ENCODE peak calls at places on chromosomes 12 and 14, in nine cellular contexts. G, Y, C, H, T, Q, Z, R and B are unnamed samples.
A peak's percentile ranks its signal among the peaks of the same experiment; 100 is the strongest.

GRCh38 chr12:90086281-90086680 is 377.6 kb upstream of the ATP2B1 start:
- DNase-seq in G (no peak), Y (no peak), C (no peak), H (no peak), T (peak; percentile 70), Q (no peak), Z (no peak), R (no peak), B (no peak)

GRCh38 chr12:115697341-115697740 is 580.2 kb downstream of the MED13L start:
- DNase-seq in G (no peak), Y (no peak), C (no peak), H (no peak), T (no peak), Q (no peak), Z (no peak), R (no peak), B (no peak)

GRCh38 chr14:54339771-54340170 is 57.0 kb upstream of the CDKN3 start:
- DNase-seq in G (no peak), Y (no peak), C (no peak), H (no peak), T (no peak), Q (no peak), Z (no peak), R (no peak), B (no peak)

GRCh38 chr14:65373671-65374039 is 38.9 kb upstream of the FUT8 start:
- DNase-seq in G (no peak), Y (no peak), C (no peak), H (no peak), T (no peak), Q (no peak), Z (no peak), R (no peak), B (no peak)

GRCh38 chr12:22684526-22685118 is 59.7 kb downstream of the ETNK1 start:
- DNase-seq in G (no peak), Y (no peak), C (no peak), H (peak; percentile 74), T (peak; percentile 59), Q (no peak), Z (no peak), R (no peak), B (no peak)

GRCh38 chr12:62793256-62794217 is 141.4 kb downstream of the PPM1H start:
- DNase-seq in G (peak; percentile 84), Y (peak; percentile 89), C (peak; percentile 85), H (peak; percentile 92), T (peak; percentile 87), Q (peak; percentile 82), Z (peak; percentile 88), R (peak; percentile 84), B (peak; percentile 84)

GRCh38 chr14:54902521-54903420 is at the start of gene GCH1:
- DNase-seq in G (peak; percentile 90), Y (peak; percentile 65), C (no peak), H (peak; percentile 54), T (peak; percentile 16), Q (peak; percentile 83), Z (peak; percentile 84), R (peak; percentile 88), B (peak; percentile 81)

GRCh38 chr14:32129124-32129523 is 52.0 kb downstream of the ARHGAP5 start:
- DNase-seq in G (no peak), Y (no peak), C (peak; percentile 60), H (peak; percentile 49), T (peak; percentile 58), Q (no peak), Z (no peak), R (no peak), B (no peak)

GRCh38 chr14:69464379-69464778 is 20.1 kb upstream of the PLEKHD1 start:
- DNase-seq in G (no peak), Y (no peak), C (no peak), H (peak; percentile 20), T (peak; percentile 45), Q (no peak), Z (no peak), R (no peak), B (no peak)

GRCh38 chr12:91432079-91432478 is 249.5 kb upstream of the DCN start:
- DNase-seq in G (no peak), Y (no peak), C (no peak), H (peak; percentile 51), T (peak; percentile 12), Q (no peak), Z (no peak), R (no peak), B (no peak)

DNA sequence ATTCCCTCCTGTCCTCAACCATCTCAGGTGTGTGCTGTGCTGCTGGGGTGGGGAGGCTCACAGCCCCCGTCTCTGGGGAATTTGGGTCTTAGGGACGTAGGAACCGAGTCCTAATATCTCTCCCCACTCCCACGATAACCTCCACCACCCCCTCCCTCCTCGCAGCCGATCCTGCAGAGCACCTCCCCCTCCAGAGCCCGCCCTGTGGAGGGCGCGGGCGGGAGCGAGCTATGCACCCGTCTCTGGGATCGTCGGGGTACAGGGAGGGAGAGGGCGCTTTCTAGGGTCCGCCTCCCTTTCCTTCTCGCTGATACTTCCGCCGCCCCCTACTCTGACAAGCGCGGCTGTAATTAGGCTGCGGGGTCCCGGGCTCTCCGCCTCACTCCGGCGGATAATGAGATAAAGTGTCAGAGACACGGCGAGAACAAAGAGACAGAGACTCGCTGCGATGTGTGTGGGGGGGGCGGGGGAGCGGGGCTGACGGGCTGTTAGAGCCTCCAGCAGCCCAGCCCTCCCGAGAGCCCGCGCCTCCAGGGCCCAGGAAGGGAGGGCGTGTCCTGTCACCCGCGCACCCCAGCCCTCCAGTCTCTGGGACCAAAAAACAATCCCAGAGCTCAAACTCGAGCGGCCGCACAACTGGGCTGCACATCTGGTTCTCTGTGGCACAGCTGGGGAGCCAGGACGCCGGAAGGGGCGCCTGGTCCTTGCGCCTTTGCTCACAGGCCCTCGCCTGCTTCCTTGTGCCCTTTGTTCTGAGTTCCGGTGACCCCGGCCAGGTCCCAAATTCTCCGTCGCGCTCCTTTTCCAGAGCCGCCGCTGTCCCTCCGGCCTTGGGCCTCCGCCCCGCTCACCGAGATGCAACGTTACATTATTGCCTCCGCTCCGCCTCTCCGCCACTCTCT is 8.7 kb downstream of the SHMT2 start:
- DNase-seq in G (peak; percentile 67), Y (no peak), C (no peak), H (no peak), T (no peak), Q (peak; percentile 49), Z (no peak), R (peak; percentile 13), B (no peak)
- TF ChIP-seq CTCF in G (no peak), Y (no peak), C (no peak), H (no peak), T (no peak), Q (no peak), Z (no peak), R (no peak), B (no peak)

DNA sequence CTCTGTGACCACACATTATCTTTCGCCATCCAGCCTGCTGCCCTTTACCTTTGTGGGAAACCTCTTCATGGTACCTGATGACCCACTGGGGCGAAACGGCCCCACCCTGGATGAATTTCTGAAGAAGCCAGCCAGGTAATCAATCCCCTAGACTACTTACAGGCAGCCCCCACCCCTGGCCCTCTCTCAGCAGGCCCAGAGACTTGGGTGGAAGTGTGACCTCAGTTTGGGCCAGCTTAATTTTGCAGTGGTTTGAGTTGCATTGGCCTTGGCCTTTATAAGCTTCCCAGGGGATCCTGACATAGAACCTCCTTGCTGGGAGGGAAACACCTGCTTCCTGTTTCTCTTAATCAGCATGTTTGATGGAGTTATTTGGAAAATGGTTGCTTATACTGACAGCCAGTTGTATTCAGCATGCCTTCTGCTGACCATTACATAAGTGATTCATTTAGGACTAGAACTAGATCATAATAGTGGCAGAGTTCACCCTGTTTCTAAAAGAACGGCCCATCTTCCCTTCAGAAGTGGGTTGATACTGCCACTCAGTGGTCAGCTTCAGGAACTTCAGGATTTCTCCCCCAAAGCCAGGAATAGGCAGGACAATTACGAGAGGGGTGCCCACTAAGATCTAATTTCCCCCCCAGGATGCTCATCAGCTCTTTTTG is 6.1 kb downstream of the SDR39U1 start:
- DNase-seq in G (no peak), Y (peak; percentile 64), C (peak; percentile 42), H (peak; percentile 87), T (peak; percentile 85), Q (no peak), Z (peak; percentile 41), R (peak; percentile 52), B (no peak)
- TF ChIP-seq CTCF in G (peak; percentile 65), Y (peak; percentile 84), C (peak; percentile 64), H (peak; percentile 84), T (peak; percentile 84), Q (peak; percentile 76), Z (peak; percentile 40), R (peak; percentile 74), B (peak; percentile 86)

GRCh38 chr14:49691031-49691430 is 1.9 kb upstream of the KLHDC1 start:
- DNase-seq in G (no peak), Y (no peak), C (no peak), H (no peak), T (no peak), Q (no peak), Z (no peak), R (no peak), B (no peak)

GRCh38 chr14:49692191-49692757 is 646 bp upstream of the KLHDC1 start:
- DNase-seq in G (no peak), Y (no peak), C (no peak), H (peak; percentile 5), T (peak; percentile 8), Q (no peak), Z (no peak), R (no peak), B (no peak)

GRCh38 chr14:49688701-49689030 is 652 bp upstream of the POLE2 start:
- DNase-seq in G (no peak), Y (no peak), C (no peak), H (peak; percentile 3), T (no peak), Q (no peak), Z (no peak), R (no peak), B (no peak)

GRCh38 chr14:49686425-49686824 is 1.6 kb downstream of the POLE2 start:
- DNase-seq in G (no peak), Y (no peak), C (no peak), H (no peak), T (no peak), Q (no peak), Z (no peak), R (no peak), B (no peak)

GRCh38 chr14:49687942-49688700 is at the start of gene POLE2:
- DNase-seq in G (peak; percentile 91), Y (peak; percentile 72), C (peak; percentile 20), H (peak; percentile 67), T (peak; percentile 47), Q (peak; percentile 85), Z (peak; percentile 83), R (peak; percentile 77), B (peak; percentile 86)
- TF ChIP-seq CTCF in G (no peak), Y (no peak), C (no peak), H (no peak), T (no peak), Q (peak; percentile 9), Z (no peak), R (no peak), B (no peak)

GRCh38 chr12:6582959-6583358 is 14.9 kb upstream of the NOP2 start:
- DNase-seq in G (no peak), Y (no peak), C (no peak), H (no peak), T (no peak), Q (no peak), Z (no peak), R (no peak), B (no peak)

GRCh38 chr12:6584293-6584692 is 16.2 kb upstream of the NOP2 start:
- DNase-seq in G (no peak), Y (no peak), C (no peak), H (peak; percentile 22), T (no peak), Q (no peak), Z (no peak), R (no peak), B (no peak)

DNA sequence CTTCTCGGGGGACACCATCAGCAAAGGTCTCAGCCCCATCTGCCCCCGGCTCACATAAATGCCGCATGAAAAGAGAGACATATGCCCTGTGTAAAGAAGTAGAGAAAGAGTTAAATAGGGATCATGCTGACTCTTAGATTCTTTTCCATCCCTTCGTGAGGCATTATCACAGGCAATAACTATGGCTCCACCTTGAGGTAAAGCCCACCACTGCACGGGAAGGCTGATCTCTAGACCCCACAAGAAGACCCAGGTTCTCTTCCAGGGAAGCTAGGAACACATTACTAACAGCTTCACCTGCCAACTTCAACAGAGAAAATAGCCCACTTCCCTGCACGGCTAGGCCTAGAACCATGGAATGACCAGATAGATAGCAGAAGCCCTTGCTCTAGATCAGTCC is 14.1 kb upstream of the NOP2 start:
- DNase-seq in G (no peak), Y (no peak), C (no peak), H (no peak), T (no peak), Q (no peak), Z (no peak), R (no peak), B (no peak)
- TF ChIP-seq CTCF in G (no peak), Y (no peak), C (peak; percentile 26), H (peak; percentile 23), T (no peak), Q (no peak), Z (no peak), R (no peak), B (peak; percentile 51)